ENCODE peak calls at places on chromosomes 3 and 15, in six cellular contexts. N, U, P, S, Z and D are unnamed samples.

GRCh38 chr3:124976378-124976777 is 41.8 kb upstream of the MUC13 start:
- DNase-seq in N (no peak), U (no peak), P (no peak), S (no peak), Z (peak), D (no peak)

GRCh38 chr15:35078221-35078915 is 6.7 kb downstream of the NANOGP8 start:
- DNase-seq in N (peak), U (peak), P (peak), S (peak), Z (peak), D (peak)

GRCh38 chr3:188760408-188760807 is 411.4 kb upstream of the TPRG1 start:
- DNase-seq in N (no peak), U (no peak), P (no peak), S (no peak), Z (no peak), D (peak)

GRCh38 chr3:178198329-178198728 is 337.9 kb upstream of the KCNMB2 start:
- DNase-seq in N (no peak), U (peak), P (no peak), S (no peak), Z (peak), D (peak)

GRCh38 chr3:24305795-24306467 is 188.7 kb downstream of the THRB start:
- DNase-seq in N (no peak), U (no peak), P (peak), S (peak), Z (peak), D (peak)

GRCh38 chr15:78084359-78084750 is 6.8 kb upstream of the TBC1D2B start:
- DNase-seq in N (no peak), U (no peak), P (no peak), S (no peak), Z (no peak), D (no peak)

GRCh38 chr15:57259511-57260143 is 116.7 kb upstream of the CGNL1 start:
- DNase-seq in N (no peak), U (no peak), P (peak), S (peak), Z (no peak), D (no peak)

GRCh38 chr15:76163429-76164020 is 103.7 kb downstream of the TMEM266 start:
- DNase-seq in N (peak), U (no peak), P (no peak), S (no peak), Z (no peak), D (no peak)

GRCh38 chr3:107545680-107546120 is 22.9 kb downstream of the BBX start:
- DNase-seq in N (no peak), U (no peak), P (no peak), S (no peak), Z (no peak), D (peak)

GRCh38 chr3:20552605-20553275 is 366.7 kb upstream of the SGO1 start:
- DNase-seq in N (no peak), U (no peak), P (no peak), S (no peak), Z (no peak), D (no peak)

GRCh38 chr3:175186511-175186910 is 327.4 kb downstream of the NAALADL2 start:
- DNase-seq in N (no peak), U (no peak), P (no peak), S (no peak), Z (peak), D (peak)

GRCh38 chr3:181311186-181311585 is 321.6 kb upstream of the DNAJC19 start:
- DNase-seq in N (no peak), U (no peak), P (no peak), S (no peak), Z (no peak), D (no peak)

GRCh38 chr3:25594007-25594502 is 70.7 kb downstream of the TOP2B start:
- DNase-seq in N (peak), U (peak), P (peak), S (peak), Z (peak), D (peak)

GRCh38 chr3:130601662-130602061 is 84.7 kb downstream of the COL6A6 start:
- DNase-seq in N (no peak), U (no peak), P (no peak), S (no peak), Z (peak), D (peak)

GRCh38 chr3:70621451-70621850 is 309.0 kb upstream of the MDFIC2 start:
- DNase-seq in N (no peak), U (no peak), P (no peak), S (no peak), Z (no peak), D (no peak)

GRCh38 chr15:86553116-86553515 is 473.4 kb downstream of the AGBL1 start:
- DNase-seq in N (no peak), U (no peak), P (no peak), S (no peak), Z (peak), D (no peak)

GRCh38 chr15:92908369-92909057 is 8.4 kb downstream of the CHD2 start:
- DNase-seq in N (no peak), U (no peak), P (no peak), S (no peak), Z (no peak), D (no peak)

GRCh38 chr3:30607032-30607833 is 832 bp downstream of the TGFBR2 start:
- DNase-seq in N (no peak), U (peak), P (peak), S (peak), Z (peak), D (no peak)

GRCh38 chr3:188583476-188584161 is 429.7 kb downstream of the LPP start:
- DNase-seq in N (no peak), U (no peak), P (no peak), S (no peak), Z (peak), D (no peak)

GRCh38 chr3:184379375-184380209 is at the start of gene CHRD:
- DNase-seq in N (no peak), U (no peak), P (no peak), S (peak), Z (no peak), D (no peak)
- TF ChIP-seq EZH2 in N (no peak), U (peak), P (no peak), S (no peak), Z (no peak), D (peak)

GRCh38 chr3:38648659-38649499 is 608 bp downstream of the SCN5A start:
- DNase-seq in N (no peak), U (peak), P (no peak), S (no peak), Z (no peak), D (no peak)

GRCh38 chr3:38648024-38648658 is 1.3 kb downstream of the SCN5A start:
- DNase-seq in N (no peak), U (no peak), P (no peak), S (no peak), Z (no peak), D (no peak)

GRCh38 chr3:38649500-38650247 is at the start of gene SCN5A:
- DNase-seq in N (no peak), U (peak), P (peak), S (peak), Z (peak), D (no peak)

GRCh38 chr3:38651153-38651789 is 1.8 kb upstream of the SCN5A start:
- DNase-seq in N (peak), U (peak), P (peak), S (peak), Z (peak), D (no peak)

GRCh38 chr3:38650248-38650940 is 907 bp upstream of the SCN5A start:
- DNase-seq in N (no peak), U (peak), P (peak), S (no peak), Z (no peak), D (no peak)
- H2AFZ ChIP-seq in N (no peak), U (peak), P (peak), S (no peak), Z (peak), D (peak)

DNA sequence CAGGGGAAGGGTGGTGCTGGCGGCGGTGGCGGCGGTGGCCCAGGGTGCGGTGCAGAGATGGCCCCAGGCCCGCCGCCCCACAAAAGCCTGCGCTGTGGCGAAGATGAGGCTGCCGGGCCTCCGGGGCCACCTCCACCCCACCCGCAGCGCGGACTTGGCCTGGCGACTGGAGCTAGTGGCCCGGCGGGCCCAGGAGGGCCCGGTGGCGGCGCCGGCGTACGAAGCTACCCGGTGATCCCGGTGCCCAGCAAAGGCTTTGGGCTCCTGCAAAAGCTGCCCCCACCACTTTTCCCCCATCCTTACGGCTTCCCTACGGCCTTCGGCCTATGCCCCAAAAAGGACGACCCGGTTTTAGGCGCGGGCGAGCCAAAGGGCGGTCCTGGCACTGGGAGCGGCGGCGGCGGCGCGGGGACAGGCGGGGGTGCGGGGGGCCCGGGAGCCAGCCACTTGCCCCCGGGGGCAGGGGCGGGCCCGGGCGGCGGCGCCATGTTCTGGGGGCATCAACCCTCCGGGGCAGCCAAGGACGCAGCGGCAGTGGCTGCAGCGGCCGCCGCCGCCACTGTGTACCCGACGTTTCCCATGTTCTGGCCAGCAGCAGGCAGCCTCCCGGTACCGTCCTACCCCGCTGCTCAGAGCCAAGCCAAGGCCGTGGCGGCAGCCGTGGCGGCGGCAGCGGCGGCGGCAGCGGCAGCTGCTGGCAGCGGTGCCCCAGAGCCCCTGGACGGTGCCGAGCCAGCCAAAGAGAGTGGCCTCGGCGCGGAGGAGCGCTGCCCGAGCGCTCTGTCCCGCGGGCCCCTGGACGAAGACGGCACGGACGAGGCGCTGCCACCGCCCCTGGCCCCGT is 1.6 kb downstream of the SKOR1 start:
- DNase-seq in N (no peak), U (no peak), P (no peak), S (peak), Z (no peak), D (no peak)
- TF ChIP-seq EZH2 in N (no peak), U (peak), P (no peak), S (peak), Z (no peak), D (peak)

GRCh38 chr3:186046838-186047237 is 62.1 kb downstream of the ETV5 start:
- DNase-seq in N (no peak), U (no peak), P (no peak), S (no peak), Z (no peak), D (no peak)

GRCh38 chr3:186042036-186042435 is 66.9 kb downstream of the ETV5 start:
- DNase-seq in N (no peak), U (no peak), P (no peak), S (no peak), Z (no peak), D (no peak)

GRCh38 chr3:186044973-186045372 is 63.9 kb downstream of the ETV5 start:
- DNase-seq in N (peak), U (peak), P (peak), S (peak), Z (no peak), D (peak)

GRCh38 chr3:186042521-186043202 is 66.2 kb downstream of the ETV5 start:
- DNase-seq in N (no peak), U (no peak), P (no peak), S (no peak), Z (no peak), D (no peak)

GRCh38 chr3:186044427-186044826 is 64.5 kb downstream of the ETV5 start:
- DNase-seq in N (peak), U (no peak), P (no peak), S (peak), Z (no peak), D (no peak)
- H2AFZ ChIP-seq in N (no peak), U (no peak), P (no peak), S (no peak), Z (no peak), D (no peak)

DNA sequence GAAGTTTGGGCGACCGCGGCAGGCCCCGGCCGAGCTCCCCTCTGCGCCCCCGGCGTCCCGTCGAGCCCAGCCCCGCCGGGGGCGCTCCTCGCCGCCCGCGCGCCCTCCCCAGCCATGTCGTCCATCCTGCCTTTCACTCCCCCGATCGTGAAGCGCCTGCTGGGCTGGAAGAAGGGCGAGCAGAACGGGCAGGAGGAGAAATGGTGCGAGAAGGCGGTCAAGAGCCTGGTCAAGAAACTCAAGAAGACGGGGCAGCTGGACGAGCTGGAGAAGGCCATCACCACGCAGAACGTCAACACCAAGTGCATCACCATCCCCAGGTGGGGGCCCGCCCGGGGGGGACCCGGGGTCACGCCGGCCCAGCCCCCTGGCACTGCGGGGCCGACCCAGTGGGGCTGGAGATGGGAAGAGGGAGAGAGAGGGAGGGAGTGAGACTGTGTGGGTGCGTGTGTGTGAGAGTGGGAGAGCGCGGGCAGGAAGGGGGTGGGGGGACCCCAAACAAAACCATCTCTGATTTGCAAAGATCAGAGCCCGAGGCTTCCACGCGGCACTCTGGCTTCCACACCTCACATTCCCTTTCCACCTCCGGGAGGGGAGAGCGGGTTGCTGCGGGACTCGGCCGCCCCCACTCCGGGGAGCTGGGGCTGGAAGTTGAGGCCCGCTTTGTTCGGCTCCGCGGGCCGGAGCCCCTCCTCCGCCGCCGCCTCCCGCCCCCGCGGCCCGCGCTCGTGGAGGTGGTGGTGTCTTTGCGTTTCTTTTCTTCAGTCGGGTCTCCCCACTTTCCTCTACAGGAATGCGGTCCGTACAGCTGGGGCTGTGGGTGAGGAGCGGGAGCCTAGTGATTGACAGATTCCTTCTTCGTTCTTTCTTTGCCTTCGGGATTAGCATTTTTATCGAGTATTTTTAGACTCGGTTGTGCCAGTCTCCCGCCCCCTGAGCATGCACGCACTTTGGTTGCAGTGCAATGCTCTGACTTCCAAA is 929 bp downstream of the SMAD3 start:
- DNase-seq in N (no peak), U (peak), P (peak), S (peak), Z (no peak), D (no peak)
- TF ChIP-seq EZH2 in N (no peak), U (no peak), P (no peak), S (no peak), Z (no peak), D (no peak)

GRCh38 chr3:57079221-57079831 is 18.9 kb downstream of the SPATA12 start:
- DNase-seq in N (peak), U (peak), P (peak), S (peak), Z (peak), D (no peak)
- H2AFZ ChIP-seq in N (no peak), U (peak), P (peak), S (peak), Z (peak), D (peak)

DNA sequence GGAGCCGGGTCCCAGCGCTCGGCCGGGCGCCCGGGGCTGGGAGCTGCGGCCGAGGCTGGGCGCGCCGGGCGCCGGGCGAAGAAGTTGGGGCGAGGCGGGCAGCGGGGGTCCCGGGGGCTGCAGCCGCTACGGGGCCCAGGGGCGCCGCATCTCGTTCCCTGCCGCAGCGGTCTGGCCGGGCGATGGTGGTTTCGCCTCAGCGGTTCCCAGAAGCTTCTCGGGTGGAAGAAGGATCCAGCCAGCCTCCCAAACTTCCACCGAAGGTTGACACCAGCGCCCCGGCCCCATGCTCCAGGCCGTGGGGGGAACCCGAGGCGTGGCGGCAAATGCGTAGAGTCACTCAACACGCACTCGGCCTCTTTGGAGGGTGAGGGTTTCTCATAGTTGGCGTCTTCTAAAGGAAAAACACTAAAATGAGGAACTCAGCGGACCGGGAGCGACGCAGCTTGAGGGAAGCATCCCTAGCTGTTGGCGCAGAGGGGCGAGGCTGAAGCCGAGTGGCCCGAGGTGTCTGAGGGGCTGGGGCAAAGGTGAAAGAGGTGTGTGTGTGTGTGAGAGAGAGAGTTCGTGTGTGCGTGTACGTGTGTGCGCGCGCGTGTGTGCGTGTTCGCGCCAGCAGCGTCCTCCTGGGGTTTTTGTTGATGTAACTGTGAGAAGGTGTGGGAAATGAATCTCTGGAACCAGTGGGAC is 943 bp downstream of the BOC start:
- DNase-seq in N (no peak), U (peak), P (no peak), S (peak), Z (peak), D (no peak)
- TF ChIP-seq EZH2 in N (peak), U (no peak), P (no peak), S (no peak), Z (no peak), D (no peak)

GRCh38 chr3:69122398-69122797 is at the start of gene LMOD3:
- DNase-seq in N (no peak), U (no peak), P (no peak), S (no peak), Z (no peak), D (no peak)

GRCh38 chr3:69119681-69120080 is 2.7 kb downstream of the LMOD3 start:
- DNase-seq in N (no peak), U (no peak), P (no peak), S (no peak), Z (no peak), D (no peak)

GRCh38 chr3:69121513-69121912 is 882 bp downstream of the LMOD3 start:
- DNase-seq in N (no peak), U (no peak), P (no peak), S (no peak), Z (no peak), D (no peak)

GRCh38 chr3:69120879-69121464 is 1.4 kb downstream of the LMOD3 start:
- DNase-seq in N (peak), U (peak), P (peak), S (peak), Z (peak), D (peak)

GRCh38 chr3:69121950-69122349 is 445 bp downstream of the LMOD3 start:
- DNase-seq in N (no peak), U (peak), P (no peak), S (no peak), Z (no peak), D (no peak)
- H2AFZ ChIP-seq in N (no peak), U (no peak), P (no peak), S (peak), Z (no peak), D (no peak)

DNA sequence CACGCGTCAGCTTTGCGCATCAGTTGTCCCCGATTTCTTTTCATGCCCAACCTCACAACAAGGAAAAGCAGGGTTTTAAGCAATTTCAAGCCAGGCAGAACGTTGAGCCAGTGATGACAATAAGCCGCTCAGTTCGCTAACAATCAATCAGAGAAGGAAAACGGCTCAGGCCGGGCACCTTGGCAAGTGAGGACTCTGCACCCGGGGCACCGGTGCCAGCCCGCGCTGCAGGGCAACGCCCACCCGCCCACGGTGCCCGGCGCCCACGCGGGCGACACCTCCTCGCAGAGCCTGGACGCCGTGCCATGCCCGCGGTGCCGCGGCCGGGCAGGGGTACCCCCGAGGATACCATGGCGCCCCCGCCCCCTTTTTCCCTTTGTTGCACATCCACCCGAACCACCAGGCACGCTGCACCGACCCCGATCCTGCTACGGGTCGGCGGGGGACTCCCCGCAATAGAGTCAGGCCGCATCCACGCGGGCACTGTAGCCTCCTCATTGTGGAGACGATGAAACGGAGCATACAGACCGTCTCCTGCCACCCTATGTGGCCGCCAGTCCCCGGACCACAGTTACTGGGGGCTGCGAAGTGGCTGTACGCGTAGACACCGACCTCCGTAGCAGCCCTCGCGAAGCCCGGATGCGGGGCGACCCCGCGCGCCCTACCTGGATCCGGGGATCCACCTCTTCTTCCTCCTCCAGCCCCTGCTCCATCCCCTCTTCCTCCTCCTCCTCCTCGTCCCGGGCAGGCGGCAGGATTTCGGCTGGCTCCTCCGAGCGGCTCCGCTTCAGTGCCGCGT is 581 bp downstream of the SH3BP5 start:
- DNase-seq in N (no peak), U (peak), P (no peak), S (peak), Z (peak), D (peak)
- TF ChIP-seq EZH2 in N (peak), U (no peak), P (no peak), S (peak), Z (no peak), D (no peak)